ENCODE peak calls at places on chromosome 10, in nine cellular contexts. P, S, E, F, D, Q, W, I and Z are unnamed samples.

GRCh38 chr10:114540191-114540590 is 117.9 kb downstream of the ABLIM1 start:
- DNase-seq in P (no peak), S (no peak), E (no peak), F (no peak), D (no peak), Q (no peak), W (no peak), I (no peak), Z (no peak)

GRCh38 chr10:120415709-120416330 is 41.2 kb upstream of the PLPP4 start:
- DNase-seq in P (no peak), S (no peak), E (no peak), F (no peak), D (peak; percentile 88), Q (no peak), W (peak; percentile 97), I (no peak), Z (peak; percentile 90)

GRCh38 chr10:119608316-119609155 is 11.8 kb upstream of the TIAL1 start:
- DNase-seq in P (no peak), S (peak; percentile 61), E (peak; percentile 75), F (peak; percentile 78), D (peak; percentile 63), Q (no peak), W (peak; percentile 25), I (peak; percentile 42), Z (no peak)

GRCh38 chr10:64036306-64036930 is 515.2 kb downstream of the REEP3 start:
- DNase-seq in P (no peak), S (no peak), E (no peak), F (no peak), D (no peak), Q (no peak), W (no peak), I (no peak), Z (peak; percentile 12)

GRCh38 chr10:5628366-5628765 is 38.0 kb downstream of the ASB13 start:
- DNase-seq in P (no peak), S (no peak), E (no peak), F (no peak), D (no peak), Q (no peak), W (peak; percentile 16), I (no peak), Z (no peak)

GRCh38 chr10:78307576-78307975 is 273.9 kb downstream of the RPS24 start:
- DNase-seq in P (no peak), S (no peak), E (no peak), F (no peak), D (peak; percentile 39), Q (no peak), W (no peak), I (no peak), Z (no peak)

GRCh38 chr10:18501198-18501597 is 150.2 kb downstream of the NSUN6 start:
- DNase-seq in P (no peak), S (no peak), E (no peak), F (no peak), D (peak; percentile 47), Q (peak; percentile 15), W (peak; percentile 62), I (no peak), Z (peak; percentile 43)

GRCh38 chr10:92965314-92965713 is 95.3 kb upstream of the CYP26C1 start:
- DNase-seq in P (no peak), S (no peak), E (no peak), F (no peak), D (peak; percentile 68), Q (no peak), W (peak; percentile 51), I (no peak), Z (peak; percentile 26)

GRCh38 chr10:114290038-114290437 is 51.0 kb downstream of the VWA2 start:
- DNase-seq in P (no peak), S (no peak), E (peak; percentile 44), F (peak; percentile 45), D (no peak), Q (no peak), W (no peak), I (no peak), Z (no peak)

GRCh38 chr10:118873080-118873737 is 118.4 kb upstream of the CACUL1 start:
- DNase-seq in P (no peak), S (no peak), E (no peak), F (no peak), D (peak; percentile 52), Q (no peak), W (peak; percentile 35), I (no peak), Z (peak; percentile 2)

GRCh38 chr10:59299933-59300332 is 62.4 kb downstream of the FAM13C start:
- DNase-seq in P (no peak), S (no peak), E (no peak), F (no peak), D (no peak), Q (no peak), W (no peak), I (no peak), Z (no peak)

GRCh38 chr10:10492420-10492819 is 525.3 kb upstream of the CELF2 start:
- DNase-seq in P (no peak), S (no peak), E (no peak), F (no peak), D (no peak), Q (no peak), W (no peak), I (no peak), Z (no peak)

GRCh38 chr10:132266594-132267161 is 41.1 kb downstream of the STK32C start:
- DNase-seq in P (no peak), S (peak; percentile 2), E (peak; percentile 49), F (no peak), D (no peak), Q (no peak), W (peak; percentile 12), I (no peak), Z (no peak)

GRCh38 chr10:6351540-6351939 is 148.8 kb downstream of the PFKFB3 start:
- DNase-seq in P (no peak), S (no peak), E (no peak), F (no peak), D (no peak), Q (no peak), W (no peak), I (no peak), Z (no peak)

GRCh38 chr10:26446258-26446657 is 8.1 kb downstream of the APBB1IP start:
- DNase-seq in P (no peak), S (no peak), E (no peak), F (no peak), D (no peak), Q (no peak), W (no peak), I (no peak), Z (no peak)

GRCh38 chr10:65793738-65794425 is 1132.0 kb upstream of the LRRTM3 start:
- DNase-seq in P (no peak), S (no peak), E (no peak), F (no peak), D (peak; percentile 40), Q (no peak), W (no peak), I (peak; percentile 74), Z (no peak)

GRCh38 chr10:44576715-44577191 is 191.9 kb upstream of the CXCL12 start:
- DNase-seq in P (no peak), S (no peak), E (no peak), F (peak; percentile 74), D (peak; percentile 83), Q (no peak), W (no peak), I (no peak), Z (no peak)

GRCh38 chr10:124075116-124075955 is 18.1 kb downstream of the CHST15 start:
- DNase-seq in P (no peak), S (no peak), E (no peak), F (no peak), D (no peak), Q (no peak), W (no peak), I (no peak), Z (no peak)

GRCh38 chr10:129637841-129638240 is 170.8 kb downstream of the MGMT start:
- DNase-seq in P (no peak), S (no peak), E (no peak), F (no peak), D (no peak), Q (no peak), W (no peak), I (no peak), Z (no peak)
- H3K4me3 ChIP-seq in P (no peak overlapping the region), S (no peak overlapping the region), E (no peak overlapping the region), F (no peak overlapping the region), D (no peak overlapping the region), Q (no peak overlapping the region), W (no peak overlapping the region), I (no peak overlapping the region), Z (no peak overlapping the region)

GRCh38 chr10:34489436-34489835 is 325.7 kb downstream of the PARD3 start:
- DNase-seq in P (no peak), S (no peak), E (no peak), F (no peak), D (no peak), Q (no peak), W (no peak), I (no peak), Z (no peak)
- H3K27me3 ChIP-seq in P (no peaks in the 10 kb centered on the region), S (no peaks in the 10 kb centered on the region), E (no peaks in the 10 kb centered on the region), F (no peaks in the 10 kb centered on the region), D (no peaks in the 10 kb centered on the region), Q (no peaks in the 10 kb centered on the region), W (no peaks in the 10 kb centered on the region), I (no peaks in the 10 kb centered on the region), Z (no peaks in the 10 kb centered on the region)

GRCh38 chr10:70437721-70438120 is 3.8 kb downstream of the NODAL start:
- DNase-seq in P (no peak), S (no peak), E (peak; percentile 3), F (no peak), D (no peak), Q (no peak), W (no peak), I (no peak), Z (no peak)
- TF ChIP-seq CTCF in P (no peak), S (no peak), E (no peak), F (no peak), D (no peak), Q (no peak), W (no peak), I (no peak), Z (no peak)

DNA sequence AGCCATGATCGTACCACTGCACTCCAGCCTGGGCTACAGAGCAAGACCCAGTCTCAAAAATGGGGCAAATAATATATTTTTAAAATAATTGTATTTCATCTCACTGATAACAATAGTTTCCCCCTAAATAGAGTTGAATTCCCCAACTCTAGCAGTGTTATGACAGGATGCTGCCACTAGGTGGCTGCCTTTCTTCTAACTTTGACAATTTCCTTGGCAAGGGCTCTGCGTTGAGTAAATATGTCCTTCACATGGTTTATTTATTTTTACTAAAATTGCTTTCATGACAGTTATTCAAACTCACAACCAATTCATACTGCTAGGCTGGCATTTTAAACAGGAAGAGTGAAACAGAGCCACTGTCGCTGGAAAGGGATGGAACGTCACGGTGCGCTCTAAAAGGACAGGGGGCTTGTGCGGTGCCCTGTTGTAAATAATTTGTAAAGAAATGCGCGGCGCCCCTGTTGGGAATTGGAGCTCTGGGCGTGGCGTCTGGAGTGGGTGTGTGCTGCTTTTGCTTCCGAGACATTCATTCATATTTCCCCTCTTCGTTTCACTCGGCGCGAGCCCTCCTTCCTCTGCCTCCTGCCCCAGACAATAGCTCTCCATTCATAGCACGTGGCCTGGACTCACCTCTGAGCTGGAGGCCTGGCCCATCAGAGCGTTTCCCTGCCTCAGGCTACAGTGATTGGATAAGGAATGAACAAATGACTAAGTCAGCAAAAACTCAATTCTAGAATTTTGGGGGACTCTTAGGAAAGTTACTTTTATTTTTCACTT is 20.5 kb upstream of the PITRM1 start:
- DNase-seq in P (peak; percentile 41), S (no peak), E (no peak), F (no peak), D (peak; percentile 64), Q (no peak), W (peak; percentile 48), I (peak; percentile 61), Z (no peak)
- H3K4me3 ChIP-seq in P (peak overlapping the region; percentile 47), S (peak overlapping the region; percentile 39), E (no peak overlapping the region), F (peak overlapping the region; percentile 49), D (peak overlapping the region; percentile 56), Q (no peak overlapping the region), W (peak overlapping the region; percentile 27), I (no peak overlapping the region), Z (no peak overlapping the region)